ENCODE peak calls at places on chromosomes 12 and 14, in six cellular contexts. I is HT1080; B is activated CD4-positive, alpha-beta T cell treated with anti-CD3 and anti-CD28 coated beads for 48 hours; L is dorsolateral prefrontal cortex; D is GM03348; Q is ovary. X is an unnamed sample.

GRCh38 chr14:97410667-97411286 is 613.6 kb downstream of the VRK1 start:
- DNase-seq in I (no peak), B (no peak), L (no peak), D (no peak), Q (no peak), X (no peak)

GRCh38 chr12:52575948-52576347 is 2.3 kb upstream of the KRT74 start:
- DNase-seq in I (no peak), B (no peak), L (no peak), D (no peak), Q (no peak), X (no peak)

GRCh38 chr12:53696285-53696654 is 20.4 kb upstream of the ATP5MC2 start:
- DNase-seq in I (peak), B (no peak), L (peak), D (peak), Q (peak), X (no peak)

GRCh38 chr12:116376354-116377193 is 99.1 kb upstream of the MED13L start:
- DNase-seq in I (peak), B (peak), L (no peak), D (peak), Q (no peak), X (no peak)

GRCh38 chr12:116054280-116054679 is 223.2 kb downstream of the MED13L start:
- DNase-seq in I (no peak), B (no peak), L (no peak), D (no peak), Q (no peak), X (no peak)

GRCh38 chr12:58249610-58250009 is 308.2 kb downstream of the ATP23 start:
- DNase-seq in I (peak), B (no peak), L (no peak), D (no peak), Q (no peak), X (no peak)

GRCh38 chr14:28468191-28469151 is 298.1 kb upstream of the FOXG1 start:
- DNase-seq in I (no peak), B (no peak), L (no peak), D (no peak), Q (no peak), X (no peak)

GRCh38 chr12:75690556-75690955 is 179.1 kb upstream of the KRR1 start:
- DNase-seq in I (peak), B (no peak), L (no peak), D (peak), Q (no peak), X (peak)

GRCh38 chr12:62694632-62695031 is 228.0 kb downstream of the MON2 start:
- DNase-seq in I (no peak), B (no peak), L (no peak), D (no peak), Q (no peak), X (no peak)

GRCh38 chr12:126389215-126389841 is 1324.1 kb downstream of the AACS start:
- DNase-seq in I (peak), B (no peak), L (no peak), D (no peak), Q (no peak), X (peak)

GRCh38 chr14:99821519-99822165 is 28.4 kb downstream of the EML1 start:
- DNase-seq in I (peak), B (peak), L (no peak), D (peak), Q (no peak), X (peak)